ENCODE peak calls at places on chromosomes 1 and 21, in four cellular contexts. X, W, F and K are unnamed samples. For H3K36me3, the result is how much of the 10 kb centered on the place peaks cover.

GRCh38 chr1:208243851-208244583 is at the start of gene PLXNA2:
- DNase-seq in F (no peak), W (peak), X (peak), K (peak)

GRCh38 chr1:66533804-66534745 is at the start of gene SGIP1:
- DNase-seq in F (no peak), W (peak), X (no peak), K (peak)

GRCh38 chr1:55679971-55680370 is 464.8 kb upstream of the USP24 start:
- DNase-seq in X (no peak), W (no peak), F (no peak), K (no peak)

GRCh38 chr1:9684806-9685205 is 33.3 kb downstream of the PIK3CD start:
- DNase-seq in F (no peak), W (no peak), X (no peak), K (no peak)

GRCh38 chr21:24290151-24290833 is 1317.0 kb downstream of the MRPL39 start:
- DNase-seq in W (no peak), F (no peak), X (no peak), K (no peak)

GRCh38 chr1:66446261-66447001 is 87.5 kb upstream of the SGIP1 start:
- DNase-seq in F (peak), W (peak), X (no peak), K (peak)

GRCh38 chr1:8473121-8473891 is 155.4 kb downstream of the SLC45A1 start:
- DNase-seq in W (no peak), F (no peak), X (no peak), K (no peak)

GRCh38 chr1:93358293-93358692 is 12.6 kb downstream of the DR1 start:
- DNase-seq in F (no peak), W (no peak), X (no peak), K (no peak)

GRCh38 chr1:171948491-171948890 is 107.2 kb downstream of the DNM3 start:
- DNase-seq in X (no peak), F (no peak), W (no peak), K (no peak)

GRCh38 chr1:221868894-221869293 is 127.0 kb upstream of the DUSP10 start:
- DNase-seq in W (no peak), X (no peak), F (no peak), K (no peak)

GRCh38 chr1:109906160-109906838 is 4.3 kb upstream of the CSF1 start:
- DNase-seq in W (no peak), F (peak), X (no peak), K (no peak)

GRCh38 chr1:172451002-172451443 is 7.2 kb upstream of the PIGC start:
- DNase-seq in W (no peak), F (no peak), X (no peak), K (no peak)

GRCh38 chr1:44784094-44785026 is 3.6 kb downstream of the BEST4 start:
- DNase-seq in F (no peak), W (no peak), X (no peak), K (peak)

GRCh38 chr1:183711691-183712401 is 58.7 kb upstream of the APOBEC4 start:
- DNase-seq in F (no peak), X (no peak), W (no peak), K (peak)

GRCh38 chr1:153963850-153964331 is 554 bp upstream of the SLC39A1 start:
- DNase-seq in W (peak), F (no peak), X (no peak), K (no peak)

GRCh38 chr1:115676498-115677171 is 34.9 kb downstream of the VANGL1 start:
- DNase-seq in W (no peak), X (no peak), F (no peak), K (no peak)

GRCh38 chr21:37319551-37319950 is 47.0 kb upstream of the DYRK1A start:
- DNase-seq in W (no peak), F (no peak), X (no peak), K (no peak)

GRCh38 chr1:71918630-71919029 is 363.7 kb downstream of the NEGR1 start:
- DNase-seq in X (no peak), F (no peak), W (no peak), K (no peak)

GRCh38 chr1:23979387-23980005 is 631 bp downstream of the SRSF10 start:
- DNase-seq in F (no peak), X (no peak), W (no peak), K (no peak)

GRCh38 chr1:235127774-235128452 is 724 bp downstream of the TOMM20 start:
- DNase-seq in X (no peak), W (no peak), F (no peak), K (no peak)

GRCh38 chr1:97832490-97832889 is 88.3 kb downstream of the DPYD start:
- DNase-seq in X (no peak), F (no peak), W (no peak), K (no peak)

GRCh38 chr1:233614173-233614742 is 352 bp downstream of the KCNK1 start:
- DNase-seq in F (no peak), W (peak), X (no peak), K (peak)
- H3K27ac ChIP-seq in F (peak), W (no peak), X (peak), K (peak)

GRCh38 chr1:81976539-81976938 is 175.8 kb downstream of the ADGRL2 start:
- DNase-seq in W (no peak), X (no peak), F (no peak), K (no peak)

GRCh38 chr1:81978945-81979344 is 178.2 kb downstream of the ADGRL2 start:
- DNase-seq in X (no peak), W (no peak), F (no peak), K (no peak)

GRCh38 chr1:81974883-81975555 is 174.3 kb downstream of the ADGRL2 start:
- DNase-seq in X (no peak), W (no peak), F (no peak), K (no peak)

DNA sequence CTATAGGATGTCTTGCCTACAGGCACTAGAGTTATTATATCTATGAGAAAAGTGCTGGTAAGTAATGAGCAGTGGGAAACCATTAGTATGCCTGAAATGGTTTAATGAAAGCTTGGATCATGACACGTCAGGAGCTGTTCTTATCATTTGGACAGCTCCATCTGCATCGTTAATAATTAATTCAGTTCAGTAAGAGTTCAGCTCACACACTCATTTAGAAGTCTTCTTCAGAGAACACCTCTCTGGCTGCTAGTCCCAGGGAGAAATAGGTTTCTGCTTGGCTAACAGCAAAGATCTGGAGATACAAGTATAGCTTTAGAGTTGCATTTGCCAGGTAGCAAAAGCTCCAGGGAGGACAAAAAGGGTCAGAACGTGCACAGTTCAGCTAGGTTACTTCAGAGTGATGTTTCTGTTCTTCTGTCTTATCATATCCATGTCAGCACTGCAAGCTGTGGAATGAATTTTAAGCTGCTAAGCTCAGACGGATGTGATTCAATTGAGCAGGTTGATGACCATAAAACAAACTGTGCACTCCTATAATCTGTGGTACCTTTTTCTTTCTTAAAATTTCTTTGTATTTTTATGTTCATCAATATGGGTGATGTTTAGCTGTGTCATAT is 173.6 kb downstream of the ADGRL2 start:
- DNase-seq in X (no peak), W (no peak), F (no peak), K (no peak)
- H3K36me3 ChIP-seq in X (under half), W (under half), F (under half), K (under half)

DNA sequence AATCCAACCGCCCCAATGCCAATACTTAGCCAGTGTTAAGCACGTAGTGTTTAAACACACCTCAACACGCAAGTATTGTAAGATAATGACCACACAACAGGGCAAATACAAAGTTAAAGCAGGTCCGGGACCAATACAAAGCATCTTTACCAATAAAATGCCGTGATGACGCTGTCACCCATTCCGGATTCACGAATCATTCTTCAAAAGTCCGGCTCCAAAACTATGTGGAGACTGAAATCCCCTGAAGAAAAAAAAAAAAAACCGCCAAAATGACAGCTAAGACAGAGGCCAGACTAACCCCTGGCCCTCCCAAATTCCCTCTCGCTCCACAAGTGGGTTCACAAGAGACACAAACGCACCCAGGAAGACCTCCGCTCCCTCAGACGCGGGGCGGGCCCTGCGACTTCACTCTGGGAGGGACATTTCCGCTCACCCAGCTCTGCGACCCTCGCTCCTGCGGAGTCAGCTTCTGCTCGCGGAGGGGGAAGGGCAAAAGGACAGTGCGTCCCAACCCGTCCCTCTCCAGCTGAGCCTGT is 628 bp upstream of the DARS2 start:
- DNase-seq in W (no peak), X (no peak), F (peak), K (no peak)
- TF ChIP-seq POLR2A in W (no peak), X (no peak), F (peak), K (no peak)

GRCh38 chr1:161198206-161198876 is 513 bp downstream of the ADAMTS4 start:
- DNase-seq in W (no peak), X (no peak), F (no peak), K (peak)

GRCh38 chr1:161199506-161200119 is 759 bp upstream of the ADAMTS4 start:
- DNase-seq in F (no peak), W (no peak), X (no peak), K (no peak)

GRCh38 chr1:161200421-161200991 is 1.7 kb upstream of the ADAMTS4 start:
- DNase-seq in W (no peak), X (no peak), F (no peak), K (no peak)

GRCh38 chr1:161197560-161198205 is 1.2 kb downstream of the ADAMTS4 start:
- DNase-seq in X (no peak), W (no peak), F (no peak), K (no peak)

DNA sequence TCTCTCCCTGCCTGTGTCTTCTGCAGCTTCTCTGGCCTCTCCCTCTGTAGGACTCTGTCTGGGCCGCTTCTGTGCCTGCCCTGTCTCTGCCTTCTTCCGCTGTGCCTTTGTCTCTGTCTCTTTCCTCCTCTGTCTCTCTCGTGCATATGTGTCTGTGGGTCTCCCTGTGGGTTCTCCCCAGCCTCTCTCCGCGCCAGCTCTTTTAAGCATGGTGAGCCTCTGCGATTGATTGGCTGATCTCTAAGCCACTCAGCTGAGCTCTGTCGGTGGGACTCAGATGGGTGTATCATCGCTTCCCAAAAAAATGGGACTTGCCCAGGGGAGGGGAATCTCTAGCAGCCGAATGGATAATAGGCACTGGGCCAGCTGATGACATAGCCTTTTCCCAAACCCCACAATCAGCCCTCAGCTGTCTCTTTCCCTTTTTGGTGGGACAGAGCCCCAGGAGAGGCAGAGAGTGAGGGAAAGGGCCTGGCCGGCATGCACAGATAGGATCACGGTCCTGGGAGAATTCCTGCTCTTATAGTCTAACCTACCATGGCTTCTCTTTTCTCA is at the start of gene ADAMTS4:
- DNase-seq in X (no peak), F (no peak), W (peak), K (peak)
- H3K27ac ChIP-seq in X (peak), F (no peak), W (peak), K (peak)

DNA sequence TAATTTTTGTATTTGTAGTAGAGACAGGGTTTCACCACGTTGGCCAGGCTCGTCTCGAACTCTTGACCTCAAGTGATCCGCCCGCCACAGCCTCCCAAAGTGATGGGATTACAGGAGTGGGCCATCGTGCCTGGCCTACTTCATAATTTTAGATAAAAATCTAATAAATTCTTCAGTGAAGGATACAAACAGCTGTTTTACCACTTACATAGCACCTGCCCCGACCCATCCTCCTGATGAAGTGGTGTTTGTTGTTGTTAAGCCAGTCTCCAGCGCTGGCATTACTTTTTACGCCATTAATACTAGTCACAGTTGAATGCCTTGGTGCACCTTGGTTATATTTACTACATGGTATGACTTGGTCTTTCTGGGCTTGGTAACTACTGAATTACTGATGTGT is 12.3 kb upstream of the RAP1GAP start:
- DNase-seq in X (no peak), W (no peak), F (no peak), K (no peak)
- H3K36me3 ChIP-seq in X (under half), W (under half), F (under half), K (under half)

DNA sequence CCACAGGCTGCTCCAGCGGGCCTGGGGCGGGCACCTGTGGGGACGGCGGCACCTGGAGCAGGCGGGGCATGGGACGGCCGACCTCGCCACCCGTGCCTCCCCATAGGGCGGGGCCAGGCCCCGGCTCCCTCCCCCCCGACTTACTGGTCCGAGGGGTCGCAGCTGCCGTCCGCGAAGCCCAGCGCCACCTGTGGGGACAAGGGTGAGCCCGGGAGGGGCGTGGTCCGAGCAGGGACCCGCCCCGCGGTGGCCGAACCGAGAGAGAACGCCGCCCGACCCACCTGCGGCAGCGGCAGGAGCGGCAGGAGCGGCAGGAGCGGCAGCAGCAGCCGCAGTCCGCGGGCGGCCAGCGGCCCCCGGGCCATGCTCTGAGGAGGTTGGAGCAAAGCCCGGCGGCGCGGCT is at the start of gene TMEM52:
- DNase-seq in W (no peak), X (no peak), F (no peak), K (no peak)
- TF ChIP-seq POLR2A in W (peak), X (no peak), F (no peak), K (peak)

GRCh38 chr21:34703566-34703965 is 34.8 kb downstream of the CLIC6 start:
- DNase-seq in F (no peak), X (no peak), W (no peak), K (no peak)
- H3K27ac ChIP-seq in F (no peak), X (no peak), W (no peak), K (no peak)

GRCh38 chr1:223756806-223757700 is 44.7 kb downstream of the CAPN2 start:
- DNase-seq in F (no peak), X (no peak), W (no peak), K (no peak)
- H3K36me3 ChIP-seq in F (under half), X (half or more), W (under half), K (under half)

DNA sequence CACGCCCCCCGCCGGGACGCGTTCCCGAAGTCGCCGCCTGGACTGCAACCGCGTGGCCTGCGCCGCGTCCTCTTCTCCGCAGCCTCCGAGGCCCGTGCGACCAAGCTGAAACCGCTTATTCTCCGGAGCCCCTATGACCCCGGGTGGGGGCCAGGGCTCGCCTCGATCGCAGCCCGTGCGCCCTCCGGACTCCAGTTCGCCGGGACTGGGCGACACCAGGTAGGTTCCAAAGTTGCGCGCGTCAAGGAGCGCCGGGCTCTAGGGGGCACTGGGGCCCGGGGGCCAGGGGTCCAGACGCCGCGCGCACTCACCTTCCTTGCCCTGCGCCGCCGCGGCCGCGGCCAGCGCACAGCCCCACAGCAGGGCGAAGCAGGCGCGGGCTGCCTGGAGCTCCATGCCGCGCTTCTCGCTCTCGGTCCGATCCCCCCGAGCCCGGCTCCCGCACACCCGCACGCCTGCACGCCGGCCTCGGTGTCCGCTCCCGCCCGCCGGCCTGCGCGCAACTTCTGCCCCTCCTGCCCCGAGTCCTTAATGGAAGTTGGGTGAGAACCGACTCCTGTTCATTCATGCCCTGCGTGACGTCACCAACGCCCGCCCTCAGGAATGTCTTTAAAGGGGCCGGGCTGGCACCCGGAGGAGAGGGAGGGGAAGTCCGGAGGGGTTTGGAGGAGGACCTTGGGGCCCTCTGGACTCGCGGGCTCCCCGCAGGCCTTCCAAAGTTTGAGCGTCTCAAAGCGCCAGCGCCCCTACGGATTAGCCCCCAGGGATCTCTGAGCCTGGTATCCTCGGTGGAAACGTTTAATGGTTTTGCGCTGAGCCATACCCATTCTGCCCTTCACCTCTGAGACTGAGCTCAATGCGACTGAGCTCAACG is at the start of gene EPHA2:
- DNase-seq in X (peak), W (peak), F (no peak), K (peak)
- TF ChIP-seq POLR2A in X (no peak), W (no peak), F (no peak), K (peak)